ENCODE peak calls at places on chromosomes 4 and X, in eight cellular contexts. One of them, this sample, is unnamed.

GRCh38 chr4:174697164-174697563 is 131.9 kb downstream of the GLRA3 start:
- DNase-seq in ACHN: no peak
- DNase-seq in EH: no peak
- DNase-seq in HCT116: no peak
- DNase-seq in stimulated activated CD8-positive, alpha-beta memory T cell treated with anti-CD3 and anti-CD28 coated beads, Interleukin-4, amount 100 ng/mL, for 24 hours: no peak
- DNase-seq in NCI-H2081: no peak
- DNase-seq in fibroblast of gingiva: peak
- DNase-seq in kidney glomerular epithelial cell: no peak
- DNase-seq in this sample: no peak

GRCh38 chr4:159290321-159291030 is 187.6 kb downstream of the RAPGEF2 start:
- DNase-seq in ACHN: no peak
- DNase-seq in EH: peak
- DNase-seq in HCT116: no peak
- DNase-seq in stimulated activated CD8-positive, alpha-beta memory T cell treated with anti-CD3 and anti-CD28 coated beads, Interleukin-4, amount 100 ng/mL, for 24 hours: no peak
- DNase-seq in NCI-H2081: no peak
- DNase-seq in fibroblast of gingiva: no peak
- DNase-seq in kidney glomerular epithelial cell: peak
- DNase-seq in this sample: no peak

GRCh38 chr4:4754641-4755040 is 104.8 kb upstream of the MSX1 start:
- DNase-seq in ACHN: no peak
- DNase-seq in EH: no peak
- DNase-seq in HCT116: no peak
- DNase-seq in stimulated activated CD8-positive, alpha-beta memory T cell treated with anti-CD3 and anti-CD28 coated beads, Interleukin-4, amount 100 ng/mL, for 24 hours: no peak
- DNase-seq in NCI-H2081: no peak
- DNase-seq in fibroblast of gingiva: no peak
- DNase-seq in kidney glomerular epithelial cell: no peak
- DNase-seq in this sample: no peak

GRCh38 chrX:5644786-5645185 is 583.9 kb downstream of the NLGN4X start:
- DNase-seq in ACHN: no peak
- DNase-seq in EH: no peak
- DNase-seq in HCT116: no peak
- DNase-seq in stimulated activated CD8-positive, alpha-beta memory T cell treated with anti-CD3 and anti-CD28 coated beads, Interleukin-4, amount 100 ng/mL, for 24 hours: no peak
- DNase-seq in NCI-H2081: peak
- DNase-seq in fibroblast of gingiva: no peak
- DNase-seq in kidney glomerular epithelial cell: no peak
- DNase-seq in this sample: no peak

GRCh38 chr4:119834901-119835300 is 206.3 kb upstream of the PDE5A start:
- DNase-seq in ACHN: no peak
- DNase-seq in EH: no peak
- DNase-seq in HCT116: no peak
- DNase-seq in stimulated activated CD8-positive, alpha-beta memory T cell treated with anti-CD3 and anti-CD28 coated beads, Interleukin-4, amount 100 ng/mL, for 24 hours: no peak
- DNase-seq in NCI-H2081: no peak
- DNase-seq in fibroblast of gingiva: peak
- DNase-seq in kidney glomerular epithelial cell: no peak
- DNase-seq in this sample: no peak

GRCh38 chr4:83128235-83128929 is 13.9 kb upstream of the PLAC8 start:
- DNase-seq in ACHN: peak
- DNase-seq in EH: peak
- DNase-seq in HCT116: no peak
- DNase-seq in stimulated activated CD8-positive, alpha-beta memory T cell treated with anti-CD3 and anti-CD28 coated beads, Interleukin-4, amount 100 ng/mL, for 24 hours: no peak
- DNase-seq in NCI-H2081: no peak
- DNase-seq in fibroblast of gingiva: peak
- DNase-seq in kidney glomerular epithelial cell: peak
- DNase-seq in this sample: no peak

GRCh38 chrX:109345866-109346265 is 136.0 kb downstream of the GUCY2F start:
- DNase-seq in ACHN: no peak
- DNase-seq in EH: no peak
- DNase-seq in HCT116: no peak
- DNase-seq in stimulated activated CD8-positive, alpha-beta memory T cell treated with anti-CD3 and anti-CD28 coated beads, Interleukin-4, amount 100 ng/mL, for 24 hours: no peak
- DNase-seq in NCI-H2081: no peak
- DNase-seq in fibroblast of gingiva: peak
- DNase-seq in kidney glomerular epithelial cell: no peak
- DNase-seq in this sample: no peak

GRCh38 chrX:117969337-117969736 is 147.3 kb downstream of the KLHL13 start:
- DNase-seq in ACHN: no peak
- DNase-seq in EH: no peak
- DNase-seq in HCT116: no peak
- DNase-seq in stimulated activated CD8-positive, alpha-beta memory T cell treated with anti-CD3 and anti-CD28 coated beads, Interleukin-4, amount 100 ng/mL, for 24 hours: no peak
- DNase-seq in NCI-H2081: peak
- DNase-seq in fibroblast of gingiva: no peak
- DNase-seq in kidney glomerular epithelial cell: no peak
- DNase-seq in this sample: peak

GRCh38 chr4:166092797-166093196 is 219.8 kb downstream of the TLL1 start:
- DNase-seq in ACHN: no peak
- DNase-seq in EH: no peak
- DNase-seq in HCT116: no peak
- DNase-seq in stimulated activated CD8-positive, alpha-beta memory T cell treated with anti-CD3 and anti-CD28 coated beads, Interleukin-4, amount 100 ng/mL, for 24 hours: no peak
- DNase-seq in NCI-H2081: no peak
- DNase-seq in fibroblast of gingiva: no peak
- DNase-seq in kidney glomerular epithelial cell: no peak
- DNase-seq in this sample: no peak

GRCh38 chr4:177385576-177386320 is 56.5 kb downstream of the AGA start:
- DNase-seq in ACHN: no peak
- DNase-seq in EH: peak
- DNase-seq in HCT116: no peak
- DNase-seq in stimulated activated CD8-positive, alpha-beta memory T cell treated with anti-CD3 and anti-CD28 coated beads, Interleukin-4, amount 100 ng/mL, for 24 hours: no peak
- DNase-seq in NCI-H2081: no peak
- DNase-seq in fibroblast of gingiva: peak
- DNase-seq in kidney glomerular epithelial cell: no peak
- DNase-seq in this sample: no peak

GRCh38 chrX:39772057-39772832 is 325.5 kb downstream of the BCOR start:
- DNase-seq in ACHN: peak
- DNase-seq in EH: no peak
- DNase-seq in HCT116: no peak
- DNase-seq in stimulated activated CD8-positive, alpha-beta memory T cell treated with anti-CD3 and anti-CD28 coated beads, Interleukin-4, amount 100 ng/mL, for 24 hours: peak
- DNase-seq in NCI-H2081: no peak
- DNase-seq in fibroblast of gingiva: no peak
- DNase-seq in kidney glomerular epithelial cell: no peak
- DNase-seq in this sample: no peak

GRCh38 chrX:136954930-136955329 is 74.4 kb upstream of the RBMX start:
- DNase-seq in ACHN: peak
- DNase-seq in EH: peak
- DNase-seq in HCT116: peak
- DNase-seq in stimulated activated CD8-positive, alpha-beta memory T cell treated with anti-CD3 and anti-CD28 coated beads, Interleukin-4, amount 100 ng/mL, for 24 hours: no peak
- DNase-seq in NCI-H2081: no peak
- DNase-seq in fibroblast of gingiva: peak
- DNase-seq in kidney glomerular epithelial cell: peak
- DNase-seq in this sample: no peak

GRCh38 chr4:120659626-120660170 is 262.8 kb downstream of the PRDM5 start:
- DNase-seq in ACHN: no peak
- DNase-seq in EH: no peak
- DNase-seq in HCT116: no peak
- DNase-seq in stimulated activated CD8-positive, alpha-beta memory T cell treated with anti-CD3 and anti-CD28 coated beads, Interleukin-4, amount 100 ng/mL, for 24 hours: no peak
- DNase-seq in NCI-H2081: no peak
- DNase-seq in fibroblast of gingiva: no peak
- DNase-seq in kidney glomerular epithelial cell: no peak
- DNase-seq in this sample: no peak

GRCh38 chrX:153400146-153401132 is 711 bp downstream of the PNMA6E start:
- DNase-seq in ACHN: peak
- DNase-seq in EH: peak
- DNase-seq in HCT116: peak
- DNase-seq in stimulated activated CD8-positive, alpha-beta memory T cell treated with anti-CD3 and anti-CD28 coated beads, Interleukin-4, amount 100 ng/mL, for 24 hours: peak
- DNase-seq in NCI-H2081: no peak
- DNase-seq in fibroblast of gingiva: no peak
- DNase-seq in kidney glomerular epithelial cell: peak
- DNase-seq in this sample: no peak

GRCh38 chr4:2942532-2943363 is 20.5 kb downstream of the NOP14 start:
- DNase-seq in ACHN: no peak
- DNase-seq in EH: no peak
- DNase-seq in HCT116: no peak
- DNase-seq in stimulated activated CD8-positive, alpha-beta memory T cell treated with anti-CD3 and anti-CD28 coated beads, Interleukin-4, amount 100 ng/mL, for 24 hours: no peak
- DNase-seq in NCI-H2081: no peak
- DNase-seq in fibroblast of gingiva: no peak
- DNase-seq in kidney glomerular epithelial cell: no peak
- DNase-seq in this sample: no peak

GRCh38 chr4:83454626-83455025 is 997 bp downstream of the HELQ start:
- DNase-seq in ACHN: peak
- DNase-seq in EH: peak
- DNase-seq in HCT116: no peak
- DNase-seq in stimulated activated CD8-positive, alpha-beta memory T cell treated with anti-CD3 and anti-CD28 coated beads, Interleukin-4, amount 100 ng/mL, for 24 hours: no peak
- DNase-seq in NCI-H2081: no peak
- DNase-seq in fibroblast of gingiva: peak
- DNase-seq in kidney glomerular epithelial cell: no peak
- DNase-seq in this sample: no peak

GRCh38 chrX:86047174-86047991 is at the start of gene CHM:
- DNase-seq in ACHN: peak
- DNase-seq in EH: peak
- DNase-seq in HCT116: peak
- DNase-seq in stimulated activated CD8-positive, alpha-beta memory T cell treated with anti-CD3 and anti-CD28 coated beads, Interleukin-4, amount 100 ng/mL, for 24 hours: peak
- DNase-seq in NCI-H2081: no peak
- DNase-seq in fibroblast of gingiva: peak
- DNase-seq in kidney glomerular epithelial cell: no peak
- DNase-seq in this sample: peak

GRCh38 chr4:185201983-185202962 is 1.5 kb downstream of the CFAP97 start:
- DNase-seq in ACHN: no peak
- DNase-seq in EH: peak
- DNase-seq in HCT116: no peak
- DNase-seq in stimulated activated CD8-positive, alpha-beta memory T cell treated with anti-CD3 and anti-CD28 coated beads, Interleukin-4, amount 100 ng/mL, for 24 hours: no peak
- DNase-seq in NCI-H2081: no peak
- DNase-seq in fibroblast of gingiva: peak
- DNase-seq in kidney glomerular epithelial cell: no peak
- DNase-seq in this sample: no peak

GRCh38 chr4:76232681-76233080 is 18.8 kb upstream of the FAM47E start:
- DNase-seq in ACHN: no peak
- DNase-seq in EH: no peak
- DNase-seq in HCT116: no peak
- DNase-seq in stimulated activated CD8-positive, alpha-beta memory T cell treated with anti-CD3 and anti-CD28 coated beads, Interleukin-4, amount 100 ng/mL, for 24 hours: no peak
- DNase-seq in NCI-H2081: no peak
- DNase-seq in fibroblast of gingiva: peak
- DNase-seq in kidney glomerular epithelial cell: no peak
- DNase-seq in this sample: no peak

GRCh38 chr4:8303485-8304281 is 34.1 kb downstream of the HTRA3 start:
- DNase-seq in ACHN: peak
- DNase-seq in EH: peak
- DNase-seq in HCT116: peak
- DNase-seq in stimulated activated CD8-positive, alpha-beta memory T cell treated with anti-CD3 and anti-CD28 coated beads, Interleukin-4, amount 100 ng/mL, for 24 hours: no peak
- DNase-seq in NCI-H2081: no peak
- DNase-seq in fibroblast of gingiva: peak
- DNase-seq in kidney glomerular epithelial cell: peak
- DNase-seq in this sample: peak

GRCh38 chr4:24002641-24002966 is 112.8 kb upstream of the PPARGC1A start:
- DNase-seq in ACHN: no peak
- DNase-seq in EH: no peak
- DNase-seq in HCT116: no peak
- DNase-seq in stimulated activated CD8-positive, alpha-beta memory T cell treated with anti-CD3 and anti-CD28 coated beads, Interleukin-4, amount 100 ng/mL, for 24 hours: no peak
- DNase-seq in NCI-H2081: no peak
- DNase-seq in fibroblast of gingiva: no peak
- DNase-seq in kidney glomerular epithelial cell: no peak
- DNase-seq in this sample: no peak

GRCh38 chr4:8368998-8369397 is 71.5 kb downstream of the ACOX3 start:
- DNase-seq in ACHN: no peak
- DNase-seq in EH: no peak
- DNase-seq in HCT116: no peak
- DNase-seq in stimulated activated CD8-positive, alpha-beta memory T cell treated with anti-CD3 and anti-CD28 coated beads, Interleukin-4, amount 100 ng/mL, for 24 hours: no peak
- DNase-seq in NCI-H2081: no peak
- DNase-seq in fibroblast of gingiva: no peak
- DNase-seq in kidney glomerular epithelial cell: no peak
- DNase-seq in this sample: no peak

GRCh38 chrX:154779261-154779660 is 16.6 kb downstream of the DKC1 start:
- DNase-seq in ACHN: no peak
- DNase-seq in EH: peak
- DNase-seq in HCT116: no peak
- DNase-seq in stimulated activated CD8-positive, alpha-beta memory T cell treated with anti-CD3 and anti-CD28 coated beads, Interleukin-4, amount 100 ng/mL, for 24 hours: no peak
- DNase-seq in NCI-H2081: no peak
- DNase-seq in fibroblast of gingiva: peak
- DNase-seq in kidney glomerular epithelial cell: no peak
- DNase-seq in this sample: no peak

GRCh38 chr4:110527156-110527555 is 51.2 kb downstream of the ENPEP start:
- DNase-seq in ACHN: no peak
- DNase-seq in EH: no peak
- DNase-seq in HCT116: no peak
- DNase-seq in stimulated activated CD8-positive, alpha-beta memory T cell treated with anti-CD3 and anti-CD28 coated beads, Interleukin-4, amount 100 ng/mL, for 24 hours: no peak
- DNase-seq in NCI-H2081: no peak
- DNase-seq in fibroblast of gingiva: no peak
- DNase-seq in kidney glomerular epithelial cell: no peak
- DNase-seq in this sample: no peak

GRCh38 chr4:72701987-72702819 is 133.2 kb upstream of the ADAMTS3 start:
- DNase-seq in ACHN: peak
- DNase-seq in EH: peak
- DNase-seq in HCT116: peak
- DNase-seq in stimulated activated CD8-positive, alpha-beta memory T cell treated with anti-CD3 and anti-CD28 coated beads, Interleukin-4, amount 100 ng/mL, for 24 hours: no peak
- DNase-seq in NCI-H2081: peak
- DNase-seq in fibroblast of gingiva: peak
- DNase-seq in kidney glomerular epithelial cell: peak
- DNase-seq in this sample: peak

GRCh38 chrX:141320801-141321200 is 78.5 kb upstream of the SPANXC start:
- DNase-seq in ACHN: no peak
- DNase-seq in EH: no peak
- DNase-seq in HCT116: no peak
- DNase-seq in stimulated activated CD8-positive, alpha-beta memory T cell treated with anti-CD3 and anti-CD28 coated beads, Interleukin-4, amount 100 ng/mL, for 24 hours: no peak
- DNase-seq in NCI-H2081: no peak
- DNase-seq in fibroblast of gingiva: no peak
- DNase-seq in kidney glomerular epithelial cell: no peak
- DNase-seq in this sample: no peak